ENCODE peak calls at places on chromosomes 1 and 21, in nine cellular contexts. M is NCI-H460, N is iPS DF 6.9, T is RWPE1, U is T follicular helper cell, L is anterior cingulate cortex, A is HFF-Myc, C is tibial artery, F is dermis microvascular lymphatic vessel endothelial cell. O is an unnamed sample.

GRCh38 chr1:41357451-41358151 is 3.6 kb upstream of the FOXO6 start:
- DNase-seq in C (no peak), T (no peak), L (no peak), A (no peak), U (no peak), F (no peak), N (no peak), M (no peak), O (no peak)

GRCh38 chr1:177627148-177627910 is 342.5 kb downstream of the SEC16B start:
- DNase-seq in A (no peak), M (no peak), U (no peak), N (no peak), L (no peak), F (no peak), T (no peak), C (no peak), O (no peak)

GRCh38 chr1:228379165-228379460 is 27.5 kb downstream of the TRIM11 start:
- DNase-seq in T (no peak), M (no peak), L (no peak), C (no peak), U (no peak), N (no peak), A (no peak), F (no peak), O (no peak)

GRCh38 chr21:33041981-33042380 is 16.2 kb downstream of the OLIG2 start:
- DNase-seq in U (no peak), C (no peak), M (no peak), F (no peak), T (no peak), N (no peak), A (no peak), L (no peak), O (no peak)

GRCh38 chr1:202281316-202282016 is 60.3 kb downstream of the UBE2T start:
- DNase-seq in A (no peak), C (no peak), U (no peak), M (no peak), T (no peak), L (no peak), N (no peak), F (peak; percentile 4), O (no peak)

GRCh38 chr1:8653878-8654277 is 163.6 kb downstream of the RERE start:
- DNase-seq in M (no peak), U (no peak), T (no peak), F (no peak), A (no peak), N (no peak), C (no peak), L (no peak), O (no peak)

GRCh38 chr1:92709738-92710137 is 75.2 kb downstream of the EVI5 start:
- DNase-seq in U (no peak), C (no peak), F (no peak), M (no peak), N (no peak), T (peak; percentile 34), L (no peak), A (peak; percentile 15), O (no peak)

GRCh38 chr1:21339402-21340229 is 49.4 kb upstream of the ECE1 start:
- DNase-seq in A (no peak), T (no peak), U (no peak), F (no peak), M (no peak), L (no peak), C (no peak), N (no peak), O (no peak)

GRCh38 chr1:118136511-118136937 is 48.5 kb downstream of the SPAG17 start:
- DNase-seq in M (no peak), L (peak; percentile 23), T (peak; percentile 41), N (no peak), C (no peak), U (no peak), F (no peak), A (peak; percentile 92), O (peak; percentile 40)

O was measured in occipital lobe.